ENCODE peak calls at places on chromosome 10, in seven cellular contexts. X, Z, B, J, N, P and Y are unnamed samples. For H3K4me1, the result is how much of the 10 kb centered on the place peaks cover.

GRCh38 chr10:125343118-125343752 is 182.9 kb upstream of the CTBP2 start:
- DNase-seq in X (no peak), N (no peak), J (no peak), P (no peak), B (peak), Z (peak), Y (no peak)

GRCh38 chr10:63553031-63553430 is 31.8 kb downstream of the REEP3 start:
- DNase-seq in X (no peak), J (no peak), N (no peak), B (peak), Z (peak), P (no peak), Y (no peak)

GRCh38 chr10:17122052-17122451 is 7.6 kb downstream of the CUBN start:
- DNase-seq in X (no peak), J (no peak), Z (no peak), N (no peak), B (peak), P (no peak), Y (no peak)

GRCh38 chr10:63788152-63788821 is 267.1 kb downstream of the REEP3 start:
- DNase-seq in Z (no peak), X (no peak), N (no peak), P (no peak), J (no peak), B (no peak), Y (no peak)

GRCh38 chr10:31999836-32000235 is 56.4 kb downstream of the KIF5B start:
- DNase-seq in Z (no peak), X (no peak), B (no peak), J (no peak), N (no peak), P (no peak), Y (no peak)

GRCh38 chr10:43856299-43856698 is 207.6 kb upstream of the ZNF32 start:
- DNase-seq in P (no peak), Z (no peak), B (no peak), J (no peak), X (no peak), N (no peak), Y (no peak)

GRCh38 chr10:132304756-132305509 is 2.8 kb downstream of the STK32C start:
- DNase-seq in Z (no peak), J (no peak), N (peak), X (no peak), P (peak), B (no peak), Y (no peak)

GRCh38 chr10:109898666-109899577 is 24.4 kb downstream of the XPNPEP1 start:
- DNase-seq in J (no peak), P (peak), N (no peak), X (no peak), Z (no peak), B (no peak), Y (no peak)

GRCh38 chr10:97861924-97862323 is 12.3 kb downstream of the GOLGA7B start:
- DNase-seq in J (no peak), X (no peak), P (no peak), N (no peak), B (no peak), Z (no peak), Y (no peak)

GRCh38 chr10:103871006-103871405 is 15.6 kb upstream of the SH3PXD2A start:
- DNase-seq in N (no peak), X (no peak), P (no peak), B (no peak), Z (no peak), J (no peak), Y (no peak)

GRCh38 chr10:117723343-117723742 is 180.8 kb downstream of the EMX2 start:
- DNase-seq in B (no peak), P (no peak), X (no peak), N (no peak), J (no peak), Z (no peak), Y (no peak)

GRCh38 chr10:23217471-23217870 is 25.4 kb downstream of the PTF1A start:
- DNase-seq in J (no peak), Z (no peak), X (no peak), N (no peak), B (no peak), P (no peak), Y (no peak)

GRCh38 chr10:34235164-34235832 is 579.8 kb downstream of the PARD3 start:
- DNase-seq in B (no peak), N (no peak), Z (no peak), J (no peak), P (no peak), X (no peak), Y (no peak)

GRCh38 chr10:15802375-15802949 is 57.8 kb downstream of the MINDY3 start:
- DNase-seq in P (no peak), X (no peak), J (no peak), N (no peak), B (peak), Z (no peak), Y (no peak)

GRCh38 chr10:111590703-111591102 is 513.9 kb downstream of the ADRA2A start:
- DNase-seq in Z (no peak), B (no peak), X (no peak), N (no peak), J (no peak), P (no peak), Y (no peak)

GRCh38 chr10:3090388-3090787 is 23.0 kb downstream of the PFKP start:
- DNase-seq in P (no peak), X (no peak), J (no peak), B (no peak), Z (no peak), N (no peak), Y (no peak)

GRCh38 chr10:3090914-3091313 is 23.6 kb downstream of the PFKP start:
- DNase-seq in Z (peak), N (peak), X (no peak), B (peak), J (peak), P (peak), Y (no peak)

GRCh38 chr10:3091921-3092320 is 24.6 kb downstream of the PFKP start:
- DNase-seq in B (no peak), P (no peak), Z (no peak), N (no peak), X (no peak), J (no peak), Y (no peak)

GRCh38 chr10:3093996-3094395 is 26.6 kb downstream of the PFKP start:
- DNase-seq in B (no peak), Z (no peak), P (no peak), J (no peak), X (no peak), N (no peak), Y (no peak)

DNA sequence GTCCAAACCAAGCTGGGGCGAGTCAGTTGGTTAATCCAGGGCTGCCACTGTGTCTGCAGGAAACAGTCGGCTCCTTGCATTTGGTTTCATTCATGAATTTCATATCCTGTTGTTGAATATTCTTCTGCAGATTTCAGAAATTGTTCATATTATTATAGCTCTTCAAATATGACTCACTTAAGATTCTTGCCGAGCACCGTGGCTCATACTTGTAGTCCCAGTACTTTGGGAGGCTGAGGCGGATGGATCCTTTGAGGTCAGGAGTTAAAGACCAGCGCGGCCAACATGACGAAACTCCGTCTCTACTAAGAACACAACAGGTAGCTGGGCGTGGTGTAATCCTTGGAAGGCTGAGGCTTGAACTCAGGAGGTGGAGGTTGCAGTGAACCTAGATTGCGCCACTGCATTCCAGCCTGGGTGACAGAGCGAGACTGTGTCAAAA is 24.0 kb downstream of the PFKP start:
- DNase-seq in P (no peak), X (no peak), Z (peak), B (peak), J (no peak), N (peak), Y (no peak)
- H3K4me1 ChIP-seq in P (half or more), X (under half), Z (half or more), B (half or more), J (under half), N (under half), Y (half or more)

GRCh38 chr10:72709041-72709440 is 17.1 kb downstream of the MCU start:
- DNase-seq in B (peak), P (peak), J (no peak), N (no peak), Z (no peak), X (no peak), Y (no peak)
- H3K27ac ChIP-seq in B (no peak), P (no peak), J (peak), N (no peak), Z (no peak), X (no peak), Y (no peak)

GRCh38 chr10:115593060-115593459 is 499.9 kb downstream of the ATRNL1 start:
- DNase-seq in J (no peak), B (no peak), X (no peak), N (no peak), Z (no peak), P (no peak), Y (no peak)
- H3K4me3 ChIP-seq in J (no peak), B (no peak), X (no peak), N (no peak), Z (no peak), P (no peak), Y (no peak)

GRCh38 chr10:21964983-21965665 is 38.4 kb downstream of the DNAJC1 start:
- DNase-seq in J (no peak), B (no peak), N (no peak), P (no peak), X (no peak), Z (no peak), Y (no peak)

GRCh38 chr10:21959998-21960397 is 43.5 kb downstream of the DNAJC1 start:
- DNase-seq in N (no peak), J (no peak), X (no peak), B (no peak), Z (no peak), P (no peak), Y (no peak)

GRCh38 chr10:21961847-21962246 is 41.7 kb downstream of the DNAJC1 start:
- DNase-seq in J (no peak), X (no peak), P (no peak), N (no peak), Z (no peak), B (peak), Y (no peak)

DNA sequence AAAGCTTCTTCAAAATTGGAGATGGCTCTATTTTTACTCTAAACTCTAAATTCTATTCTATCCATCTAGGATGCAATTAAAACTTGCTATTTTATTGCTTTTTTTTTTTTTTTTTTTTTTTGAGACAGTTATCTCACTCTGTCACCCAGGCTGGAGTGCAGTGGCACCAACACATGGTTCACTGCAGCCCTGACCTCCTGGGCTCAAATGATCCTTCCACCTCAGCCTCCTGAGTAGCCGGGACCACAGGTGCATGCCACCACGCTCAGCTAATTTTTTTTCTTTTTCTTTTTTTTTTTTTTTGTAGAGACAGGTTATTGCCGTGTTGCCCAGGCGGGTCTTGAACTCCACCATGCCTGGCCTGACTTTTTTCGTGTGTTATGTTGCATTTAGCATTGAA is 41.2 kb downstream of the DNAJC1 start:
- DNase-seq in P (no peak), X (no peak), B (no peak), Z (no peak), J (no peak), N (no peak), Y (no peak)
- H3K4me1 ChIP-seq in P (under half), X (under half), B (under half), Z (under half), J (under half), N (under half), Y (under half)

DNA sequence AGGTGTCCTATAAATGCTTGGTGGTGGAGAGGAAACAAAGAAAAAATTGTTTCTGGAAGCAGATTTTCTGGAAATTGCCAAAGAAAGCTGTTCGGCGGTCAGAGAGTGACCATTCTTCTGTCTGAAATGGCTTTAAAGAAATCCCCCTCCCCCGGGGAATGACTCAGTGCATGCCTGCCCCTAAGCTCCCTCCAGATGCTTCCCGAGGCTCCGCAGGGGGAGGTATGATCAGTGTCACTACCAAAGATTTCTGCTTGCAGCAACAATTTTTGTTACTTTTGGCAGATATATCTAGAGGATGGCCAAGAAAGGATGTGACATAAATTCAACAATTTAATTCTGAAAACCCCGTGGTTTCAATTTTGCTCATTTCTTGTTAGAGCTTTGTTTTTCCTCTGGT is 163.9 kb downstream of the JCAD start:
- DNase-seq in B (peak), J (peak), P (peak), Z (no peak), N (no peak), X (peak), Y (no peak)
- H3K27ac ChIP-seq in B (no peak), J (peak), P (peak), Z (no peak), N (no peak), X (no peak), Y (no peak)

GRCh38 chr10:5968037-5968680 is 9.2 kb downstream of the IL15RA start:
- DNase-seq in N (peak), P (no peak), Z (no peak), X (no peak), B (no peak), J (no peak), Y (no peak)
- H3K4me3 ChIP-seq in N (no peak), P (no peak), Z (no peak), X (no peak), B (no peak), J (no peak), Y (no peak)

DNA sequence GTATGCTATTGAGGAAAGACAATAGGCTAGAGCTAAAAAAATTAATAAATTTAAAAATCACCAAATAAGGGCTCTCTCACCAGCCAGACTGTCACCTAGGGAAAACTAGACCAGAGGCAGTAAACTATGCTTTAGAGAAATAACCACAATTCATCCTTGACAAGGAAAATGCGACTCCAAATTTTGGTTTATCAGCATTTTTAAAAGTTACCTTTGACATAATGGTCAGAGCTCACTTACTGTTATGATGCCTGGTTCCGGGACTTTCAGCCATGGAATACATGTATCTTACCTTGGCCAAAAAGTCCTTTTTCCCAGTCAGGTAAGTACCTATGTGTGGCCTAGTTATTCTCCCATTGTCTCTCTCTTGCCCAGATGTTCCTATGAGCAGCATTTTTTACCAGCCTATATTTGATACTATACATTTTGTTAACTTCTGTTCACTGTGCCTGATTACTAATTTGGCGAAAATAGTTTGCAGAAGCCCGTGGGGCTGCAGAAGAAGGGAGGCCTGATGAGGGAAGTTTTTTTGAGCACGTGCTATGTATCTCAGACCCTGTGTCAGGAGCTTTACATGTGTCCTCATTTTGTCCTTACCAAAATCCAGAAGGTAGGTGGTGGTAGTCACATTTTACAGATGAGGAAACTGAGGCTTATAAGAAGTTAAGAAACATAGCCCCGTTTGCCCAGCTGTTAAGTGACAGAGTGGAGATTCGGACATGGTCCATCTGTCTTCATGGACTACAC is 149.7 kb downstream of the CELF2 start:
- DNase-seq in J (no peak), B (no peak), P (no peak), Z (no peak), N (no peak), X (no peak), Y (no peak)
- H3K4me1 ChIP-seq in J (under half), B (under half), P (half or more), Z (under half), N (half or more), X (under half), Y (half or more)